ENCODE peak calls at places on chromosomes 7 and 10, in four cellular contexts. One of them, this sample, is unnamed.

GRCh38 chr7:101094791-101095375 is 9.6 kb downstream of the TRIM56 start:
- DNase-seq in brain microvascular endothelial cell: peak
- DNase-seq in upper lobe of left lung: no peak
- DNase-seq in Panc1: no peak
- DNase-seq in this sample: no peak

GRCh38 chr7:83550100-83550499 is 98.8 kb downstream of the SEMA3E start:
- DNase-seq in brain microvascular endothelial cell: peak
- DNase-seq in upper lobe of left lung: no peak
- DNase-seq in Panc1: no peak
- DNase-seq in this sample: no peak

GRCh38 chr10:1188556-1189135 is 132.5 kb downstream of the WDR37 start:
- DNase-seq in upper lobe of left lung: peak
- DNase-seq in Panc1: no peak
- DNase-seq in brain microvascular endothelial cell: no peak
- DNase-seq in this sample: no peak

GRCh38 chr10:98323221-98324164 is 55.5 kb upstream of the LOXL4 start:
- DNase-seq in Panc1: peak
- DNase-seq in brain microvascular endothelial cell: peak
- DNase-seq in upper lobe of left lung: peak
- DNase-seq in this sample: no peak

GRCh38 chr10:69684020-69684980 is 54.3 kb downstream of the FAM241B start:
- DNase-seq in brain microvascular endothelial cell: peak
- DNase-seq in Panc1: no peak
- DNase-seq in upper lobe of left lung: peak
- DNase-seq in this sample: no peak

GRCh38 chr7:55020481-55020871 is 1.7 kb downstream of the EGFR start:
- DNase-seq in upper lobe of left lung: peak
- DNase-seq in Panc1: no peak
- DNase-seq in brain microvascular endothelial cell: peak
- DNase-seq in this sample: no peak

GRCh38 chr7:68535266-68535665 is 1063.0 kb upstream of the AUTS2 start:
- DNase-seq in upper lobe of left lung: no peak
- DNase-seq in Panc1: no peak
- DNase-seq in brain microvascular endothelial cell: no peak
- DNase-seq in this sample: no peak

GRCh38 chr10:111128331-111129167 is 51.7 kb downstream of the ADRA2A start:
- DNase-seq in Panc1: no peak
- DNase-seq in upper lobe of left lung: no peak
- DNase-seq in brain microvascular endothelial cell: peak
- DNase-seq in this sample: no peak

GRCh38 chr7:155122831-155123230 is 52.7 kb downstream of the HTR5A start:
- DNase-seq in brain microvascular endothelial cell: no peak
- DNase-seq in Panc1: no peak
- DNase-seq in upper lobe of left lung: no peak
- DNase-seq in this sample: no peak

GRCh38 chr7:18086165-18087030 is 58.8 kb upstream of the PRPS1L1 start:
- DNase-seq in brain microvascular endothelial cell: no peak
- DNase-seq in upper lobe of left lung: no peak
- DNase-seq in Panc1: no peak
- DNase-seq in this sample: peak

GRCh38 chr7:94907026-94907419 is 371 bp upstream of the PPP1R9A start:
- DNase-seq in brain microvascular endothelial cell: no peak
- DNase-seq in Panc1: no peak
- DNase-seq in upper lobe of left lung: no peak
- DNase-seq in this sample: no peak

GRCh38 chr10:114550756-114551290 is 107.3 kb downstream of the ABLIM1 start:
- DNase-seq in Panc1: no peak
- DNase-seq in brain microvascular endothelial cell: no peak
- DNase-seq in upper lobe of left lung: no peak
- DNase-seq in this sample: no peak

GRCh38 chr10:78971094-78971682 is 97.6 kb upstream of the ZMIZ1 start:
- DNase-seq in brain microvascular endothelial cell: no peak
- DNase-seq in upper lobe of left lung: no peak
- DNase-seq in Panc1: no peak
- DNase-seq in this sample: no peak

GRCh38 chr7:33038639-33039038 is 23.9 kb downstream of the NT5C3A start:
- DNase-seq in brain microvascular endothelial cell: no peak
- DNase-seq in upper lobe of left lung: no peak
- DNase-seq in Panc1: no peak
- DNase-seq in this sample: no peak

GRCh38 chr10:43885842-43886241 is 237.2 kb upstream of the ZNF32 start:
- DNase-seq in brain microvascular endothelial cell: no peak
- DNase-seq in upper lobe of left lung: no peak
- DNase-seq in Panc1: no peak
- DNase-seq in this sample: no peak
- TF ChIP-seq CTCF in brain microvascular endothelial cell: peak
- TF ChIP-seq CTCF in upper lobe of left lung: no peak
- TF ChIP-seq CTCF in Panc1: no peak
- TF ChIP-seq CTCF in this sample: no peak

GRCh38 chr7:31114593-31115343 is 62.7 kb downstream of the ADCYAP1R1 start:
- DNase-seq in Panc1: no peak
- DNase-seq in brain microvascular endothelial cell: peak
- DNase-seq in upper lobe of left lung: peak
- DNase-seq in this sample: no peak
- TF ChIP-seq CTCF in Panc1: no peak
- TF ChIP-seq CTCF in brain microvascular endothelial cell: no peak
- TF ChIP-seq CTCF in upper lobe of left lung: no peak
- TF ChIP-seq CTCF in this sample: peak

GRCh38 chr10:108301002-108301401 is 1136.5 kb upstream of the SORCS1 start:
- DNase-seq in upper lobe of left lung: no peak
- DNase-seq in Panc1: no peak
- DNase-seq in brain microvascular endothelial cell: no peak
- DNase-seq in this sample: no peak
- TF ChIP-seq CTCF in upper lobe of left lung: no peak
- TF ChIP-seq CTCF in Panc1: no peak
- TF ChIP-seq CTCF in brain microvascular endothelial cell: no peak
- TF ChIP-seq CTCF in this sample: no peak

DNA sequence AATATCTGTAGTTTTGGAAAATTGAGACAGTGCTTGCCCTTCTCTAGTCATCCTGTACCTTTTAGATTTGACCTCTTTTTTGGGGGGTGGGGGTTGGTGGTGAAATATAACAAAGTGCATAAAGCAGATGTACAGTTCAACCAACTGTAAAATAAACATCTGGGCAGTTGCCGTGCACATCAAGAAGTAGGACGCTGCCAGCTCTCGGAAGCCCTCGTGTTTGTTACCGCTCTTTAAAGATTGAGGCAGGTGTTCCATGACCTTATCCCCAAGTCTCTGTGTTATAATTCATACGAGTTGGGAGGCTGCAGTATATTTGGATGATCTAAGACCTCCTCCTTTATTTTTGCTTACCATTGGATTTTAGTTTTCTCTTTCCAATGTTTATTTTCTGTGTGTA is 55.1 kb downstream of the SDK1 start:
- DNase-seq in Panc1: no peak
- DNase-seq in upper lobe of left lung: no peak
- DNase-seq in brain microvascular endothelial cell: no peak
- DNase-seq in this sample: no peak
- TF ChIP-seq CTCF in Panc1: no peak
- TF ChIP-seq CTCF in upper lobe of left lung: no peak
- TF ChIP-seq CTCF in brain microvascular endothelial cell: no peak
- TF ChIP-seq CTCF in this sample: no peak

DNA sequence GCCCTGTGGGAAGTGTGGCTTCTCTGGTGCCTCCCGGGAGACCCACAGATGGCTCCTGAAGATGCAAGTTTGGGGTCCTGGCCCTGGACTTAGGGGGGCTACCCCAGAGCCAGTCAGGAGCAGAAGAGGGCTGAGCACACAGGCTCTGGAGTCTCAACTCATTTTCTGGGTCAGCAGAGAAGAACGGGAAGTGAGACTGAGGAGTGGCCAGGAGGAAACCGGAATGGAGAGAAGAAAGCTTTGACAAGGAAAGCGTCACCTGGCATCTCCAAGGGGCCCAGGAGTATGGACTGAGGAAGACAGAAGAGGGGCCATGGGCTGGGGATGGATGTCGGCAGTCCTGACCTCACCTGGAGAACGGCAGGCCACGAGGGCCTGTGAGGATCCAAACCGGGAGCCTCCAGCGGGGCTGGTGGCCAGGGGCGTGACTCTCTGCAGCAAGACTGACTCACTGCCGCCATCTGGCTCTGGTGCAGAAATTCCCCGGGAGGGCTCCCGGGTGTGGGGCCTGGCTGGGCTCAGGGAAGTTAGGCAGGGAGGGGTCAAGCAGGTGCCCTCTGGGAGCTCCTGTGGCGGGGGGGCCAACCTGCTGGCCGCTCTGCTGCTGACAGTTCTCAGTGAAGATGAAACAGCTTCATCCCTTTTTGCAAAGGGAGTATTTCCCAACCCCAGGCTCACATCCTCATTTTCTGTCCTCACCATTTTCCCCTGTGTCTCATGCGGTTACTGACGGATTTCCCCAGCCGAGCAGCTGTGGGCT is 23.6 kb downstream of the DAGLB start:
- DNase-seq in brain microvascular endothelial cell: no peak
- DNase-seq in Panc1: no peak
- DNase-seq in upper lobe of left lung: peak
- DNase-seq in this sample: no peak
- TF ChIP-seq CTCF in brain microvascular endothelial cell: peak
- TF ChIP-seq CTCF in Panc1: no peak
- TF ChIP-seq CTCF in upper lobe of left lung: no peak
- TF ChIP-seq CTCF in this sample: no peak

DNA sequence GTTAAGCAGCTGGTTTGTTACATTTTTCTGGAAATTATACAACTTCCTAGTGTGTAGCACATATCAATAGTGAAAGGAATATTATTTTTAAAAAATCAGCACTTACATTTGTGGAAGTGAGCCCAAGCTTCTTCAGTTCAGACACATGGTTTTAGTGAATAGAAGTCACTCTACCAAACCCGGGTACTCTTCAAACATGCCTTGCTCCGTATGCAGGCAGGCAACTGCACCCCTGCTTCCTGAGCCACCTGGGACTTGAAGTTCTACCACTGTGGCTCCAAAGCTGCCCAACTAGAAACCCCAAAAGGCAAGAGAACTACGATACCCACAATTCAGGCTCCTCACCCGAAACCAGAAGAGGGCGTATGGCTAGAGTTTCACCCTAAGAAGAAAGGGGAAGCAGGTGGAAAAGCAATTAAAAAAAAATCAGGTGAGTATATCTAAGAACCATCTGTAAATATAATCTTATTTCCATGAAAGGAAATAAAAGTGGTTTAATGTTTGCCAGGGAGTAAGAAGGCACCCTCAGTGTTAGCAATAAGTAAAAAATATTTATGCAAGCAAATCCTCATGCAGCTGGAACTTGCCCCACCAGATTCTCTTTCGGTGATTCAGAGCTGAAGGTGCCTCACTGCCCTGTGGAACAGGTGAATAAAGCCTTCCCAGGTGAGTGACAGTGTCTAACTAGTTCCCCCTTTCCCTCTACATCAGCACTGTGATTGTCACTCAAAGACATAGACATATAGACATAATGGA is at the start of gene MACC1:
- DNase-seq in brain microvascular endothelial cell: no peak
- DNase-seq in upper lobe of left lung: peak
- DNase-seq in Panc1: no peak
- DNase-seq in this sample: no peak
- TF ChIP-seq CTCF in brain microvascular endothelial cell: peak
- TF ChIP-seq CTCF in upper lobe of left lung: peak
- TF ChIP-seq CTCF in Panc1: peak
- TF ChIP-seq CTCF in this sample: no peak

GRCh38 chr10:48658243-48658888 is 26.3 kb upstream of the WDFY4 start:
- DNase-seq in Panc1: peak
- DNase-seq in upper lobe of left lung: peak
- DNase-seq in brain microvascular endothelial cell: peak
- DNase-seq in this sample: peak
- TF ChIP-seq CTCF in Panc1: peak
- TF ChIP-seq CTCF in upper lobe of left lung: peak
- TF ChIP-seq CTCF in brain microvascular endothelial cell: peak
- TF ChIP-seq CTCF in this sample: peak

DNA sequence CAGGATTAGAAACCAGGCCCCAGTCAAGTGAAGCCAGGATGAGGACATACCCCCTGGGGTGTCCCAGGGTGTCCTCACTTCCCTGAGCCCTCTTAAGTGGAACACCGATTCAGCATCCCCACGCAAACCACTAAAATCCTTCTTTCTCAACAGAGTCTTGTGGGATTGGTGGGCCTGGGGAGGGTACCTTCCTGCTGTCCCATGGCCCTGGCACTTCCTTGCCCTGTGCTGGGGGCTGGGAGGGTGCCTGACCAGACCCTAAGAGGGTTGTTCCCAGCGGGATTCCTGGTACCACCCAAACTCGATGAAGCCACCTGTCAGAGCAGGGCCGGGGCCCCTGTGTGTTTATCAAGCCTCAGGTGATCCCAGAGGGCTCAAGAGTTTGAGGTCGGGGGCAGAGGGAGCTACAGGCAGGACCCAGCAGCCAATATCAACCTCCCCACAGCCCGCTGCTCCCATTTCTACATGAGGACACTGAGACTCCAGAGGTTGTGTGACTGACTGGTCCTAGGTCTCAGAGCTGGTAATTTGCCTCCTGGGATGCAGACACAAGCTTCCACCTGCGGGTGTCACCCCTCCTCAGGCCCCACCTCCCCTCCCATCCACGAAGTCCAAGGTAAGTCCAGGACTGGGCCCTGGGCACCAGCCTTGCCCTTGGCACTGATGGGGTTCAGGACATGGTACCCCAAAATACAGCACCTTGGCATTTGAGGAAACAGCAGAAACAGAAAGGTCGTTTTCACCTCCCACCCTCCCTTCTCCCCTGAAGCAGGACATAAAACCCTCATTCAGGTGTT is 31.4 kb downstream of the OAT start:
- DNase-seq in Panc1: no peak
- DNase-seq in upper lobe of left lung: no peak
- DNase-seq in brain microvascular endothelial cell: no peak
- DNase-seq in this sample: no peak
- TF ChIP-seq CTCF in Panc1: no peak
- TF ChIP-seq CTCF in upper lobe of left lung: no peak
- TF ChIP-seq CTCF in brain microvascular endothelial cell: peak
- TF ChIP-seq CTCF in this sample: no peak

DNA sequence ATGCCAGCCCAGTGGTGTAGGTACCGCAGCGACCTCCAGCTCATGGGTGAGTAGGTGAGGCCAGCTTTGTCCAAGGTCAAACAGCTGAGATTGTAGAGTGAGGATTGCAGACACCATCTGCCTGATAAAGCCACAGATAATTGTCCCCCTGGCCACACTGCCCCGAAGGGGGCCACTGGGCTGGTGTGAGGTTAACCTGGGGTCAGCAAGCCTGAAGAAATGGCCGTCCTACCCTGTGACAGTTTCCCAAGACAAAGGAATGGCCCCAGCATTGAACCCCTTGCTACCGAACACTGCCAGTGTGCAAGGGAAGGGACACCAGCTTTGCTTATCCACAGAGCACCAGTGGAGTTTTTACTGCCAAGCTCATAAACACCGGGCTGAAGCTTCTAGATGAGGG is 23.0 kb downstream of the ECHDC3 start:
- DNase-seq in Panc1: no peak
- DNase-seq in upper lobe of left lung: no peak
- DNase-seq in brain microvascular endothelial cell: no peak
- DNase-seq in this sample: no peak
- TF ChIP-seq CTCF in Panc1: no peak
- TF ChIP-seq CTCF in upper lobe of left lung: no peak
- TF ChIP-seq CTCF in brain microvascular endothelial cell: no peak
- TF ChIP-seq CTCF in this sample: no peak